ENCODE peak calls at places on chromosomes 1 and 21, in eight cellular contexts. G, C, M, H, Q, I, U and T are unnamed samples.

GRCh38 chr1:234925440-234926251 is 203.0 kb downstream of the TOMM20 start:
- DNase-seq in I (peak; percentile 96), Q (no peak), M (peak; percentile 99), C (no peak), H (peak; percentile 100), U (peak; percentile 69), G (peak; percentile 99), T (peak; percentile 98)

GRCh38 chr1:171434717-171435346 is 50.5 kb upstream of the PRRC2C start:
- DNase-seq in H (peak; percentile 90), C (no peak), I (no peak), M (peak; percentile 95), Q (peak; percentile 25), U (peak; percentile 69), G (peak; percentile 94), T (peak; percentile 21)

GRCh38 chr1:226945106-226945857 is 5.2 kb downstream of the COQ8A start:
- DNase-seq in H (no peak), Q (peak; percentile 86), G (no peak), C (peak; percentile 73), I (no peak), M (no peak), U (peak; percentile 48), T (no peak)

GRCh38 chr1:7669559-7670208 is 101.4 kb upstream of the VAMP3 start:
- DNase-seq in M (peak; percentile 25), C (peak; percentile 93), H (peak; percentile 36), I (no peak), U (no peak), Q (peak; percentile 26), G (peak; percentile 40), T (no peak)

GRCh38 chr1:151693057-151693651 is 23.4 kb downstream of the CELF3 start:
- DNase-seq in U (no peak), G (peak; percentile 38), C (peak; percentile 52), Q (no peak), I (no peak), H (peak; percentile 56), M (peak; percentile 44), T (no peak)

GRCh38 chr1:219329606-219330005 is 155.9 kb downstream of the LYPLAL1 start:
- DNase-seq in H (peak; percentile 65), M (peak; percentile 37), C (no peak), G (peak; percentile 87), Q (no peak), U (no peak), I (peak; percentile 27), T (no peak)

GRCh38 chr1:60895167-60896124 is 186.9 kb upstream of the NFIA start:
- DNase-seq in I (no peak), H (no peak), Q (no peak), C (no peak), U (no peak), M (no peak), G (no peak), T (no peak)

GRCh38 chr1:207933205-207933800 is 22.4 kb upstream of the CD34 start:
- DNase-seq in G (no peak), I (no peak), C (no peak), Q (no peak), H (peak; percentile 23), U (no peak), M (no peak), T (no peak)

GRCh38 chr21:45898781-45899180 is 82.8 kb upstream of the COL6A1 start:
- DNase-seq in M (no peak), U (no peak), Q (no peak), H (no peak), G (no peak), C (no peak), I (no peak), T (no peak)

GRCh38 chr1:209370616-209371015 is 212.9 kb upstream of the CAMK1G start:
- DNase-seq in M (no peak), C (no peak), U (no peak), H (no peak), Q (no peak), G (no peak), I (no peak), T (no peak)

GRCh38 chr1:241275226-241275625 is 81.8 kb downstream of the RGS7 start:
- DNase-seq in I (no peak), U (no peak), G (no peak), C (no peak), M (no peak), H (no peak), Q (no peak), T (no peak)